ENCODE peak calls at places on chromosome 1, in ten cellular contexts. I is cardiac muscle cell; M is heart left ventricle; Y is activated effector memory CD4-positive, alpha-beta T cell treated with Interleukin-2 at 50 U/mL for 16 hours; K is NCI-H1105; H is BE2C; T is AG09319; Q is hippocampal formation; A is stimulated activated CD8-positive, alpha-beta memory T cell treated with anti-CD3 and anti-CD28 coated beads, Interleukin-7, amount 100 ng/mL, for 48 hours; J is H54. E is an unnamed sample.

GRCh38 chr1:42950146-42950480 is 8.6 kb downstream of the SLC2A1 start:
- DNase-seq in A (no peak), I (no peak), Q (no peak), Y (no peak), K (no peak), H (no peak), M (no peak), T (no peak), J (no peak), E (no peak)

GRCh38 chr1:172900359-172900997 is 150.3 kb downstream of the TNFSF18 start:
- DNase-seq in H (no peak), T (no peak), M (no peak), J (no peak), Q (no peak), K (no peak), I (no peak), A (no peak), Y (no peak), E (no peak)

GRCh38 chr1:181141431-181141910 is 53.0 kb downstream of the IER5 start:
- DNase-seq in T (no peak), Q (no peak), Y (no peak), I (no peak), J (peak), K (no peak), M (peak), A (peak), H (no peak), E (no peak)

GRCh38 chr1:147545133-147545532 is 3.8 kb downstream of the BCL9 start:
- DNase-seq in J (peak), I (no peak), H (no peak), K (no peak), Q (no peak), M (no peak), Y (peak), T (no peak), A (peak), E (no peak)

GRCh38 chr1:31978853-31979400 is 34.7 kb upstream of the KHDRBS1 start:
- DNase-seq in J (no peak), Y (no peak), H (no peak), I (no peak), A (no peak), Q (no peak), K (no peak), T (no peak), M (no peak), E (no peak)

GRCh38 chr1:58870298-58870676 is 86.4 kb upstream of the JUN start:
- DNase-seq in K (peak), Y (no peak), M (no peak), H (no peak), A (no peak), Q (no peak), J (no peak), I (no peak), T (no peak), E (no peak)

GRCh38 chr1:19260211-19261138 is 8.9 kb downstream of the MRTO4 start:
- DNase-seq in T (peak), K (no peak), M (no peak), Q (no peak), I (no peak), H (no peak), Y (no peak), A (no peak), J (peak), E (no peak)

GRCh38 chr1:3717715-3718601 is 34.3 kb upstream of the CCDC27 start:
- DNase-seq in J (no peak), K (no peak), Q (no peak), I (peak), Y (no peak), A (no peak), M (no peak), H (no peak), T (no peak), E (no peak)

GRCh38 chr1:202069670-202070069 is 53.0 kb upstream of the GPR37L1 start:
- DNase-seq in Y (no peak), A (no peak), K (no peak), Q (no peak), H (peak), J (no peak), I (no peak), M (no peak), T (no peak), E (no peak)

E was measured in SK-N-DZ.